ENCODE peak calls at places on chromosomes 12 and 14, in six cellular contexts. H, K, E, Y, I and S are unnamed samples.

GRCh38 chr14:105325303-105325702 is 10.8 kb downstream of the PACS2 start:
- DNase-seq in H (no peak), K (no peak), E (no peak), Y (no peak), I (no peak), S (no peak)

GRCh38 chr12:16454481-16454880 is 107.0 kb downstream of the MGST1 start:
- DNase-seq in H (no peak), K (no peak), E (peak), Y (no peak), I (no peak), S (no peak)

GRCh38 chr14:68726093-68726695 is 66.7 kb downstream of the ZFP36L1 start:
- DNase-seq in H (no peak), K (no peak), E (no peak), Y (no peak), I (no peak), S (no peak)

GRCh38 chr12:103569278-103569677 is 17.8 kb upstream of the STAB2 start:
- DNase-seq in H (no peak), K (no peak), E (no peak), Y (no peak), I (no peak), S (no peak)

GRCh38 chr12:122880155-122880605 is 15.7 kb downstream of the VPS37B start:
- DNase-seq in H (no peak), K (no peak), E (no peak), Y (no peak), I (no peak), S (no peak)

GRCh38 chr12:52254180-52254964 is 20.1 kb upstream of the KRT86 start:
- DNase-seq in H (no peak), K (no peak), E (no peak), Y (no peak), I (no peak), S (no peak)

GRCh38 chr14:23299558-23299957 is 3.1 kb downstream of the PPP1R3E start:
- DNase-seq in H (no peak), K (no peak), E (peak), Y (no peak), I (peak), S (no peak)

GRCh38 chr12:9364224-9365176 is 156.3 kb upstream of the PZP start:
- DNase-seq in H (no peak), K (no peak), E (peak), Y (no peak), I (no peak), S (no peak)

GRCh38 chr14:92544051-92544730 is 30.6 kb downstream of the RIN3 start:
- DNase-seq in H (no peak), K (no peak), E (no peak), Y (no peak), I (no peak), S (no peak)

GRCh38 chr14:78403278-78403815 is 233.2 kb downstream of the NRXN3 start:
- DNase-seq in H (no peak), K (no peak), E (peak), Y (no peak), I (no peak), S (no peak)

GRCh38 chr12:40149673-40150260 is 43.9 kb upstream of the SLC2A13 start:
- DNase-seq in H (no peak), K (no peak), E (peak), Y (no peak), I (no peak), S (no peak)

GRCh38 chr12:128381537-128381936 is 114.6 kb downstream of the TMEM132C start:
- DNase-seq in H (no peak), K (no peak), E (no peak), Y (no peak), I (no peak), S (no peak)

GRCh38 chr12:98592825-98593322 is 612 bp upstream of the SLC25A3 start:
- DNase-seq in H (no peak), K (no peak), E (no peak), Y (no peak), I (no peak), S (no peak)

GRCh38 chr12:97805086-97805485 is 342.5 kb downstream of the RMST start:
- DNase-seq in H (no peak), K (no peak), E (no peak), Y (no peak), I (no peak), S (no peak)

GRCh38 chr12:126676426-126676825 is 1590.5 kb upstream of the TMEM132C start:
- DNase-seq in H (no peak), K (no peak), E (no peak), Y (no peak), I (no peak), S (no peak)

GRCh38 chr14:103537175-103537990 is 8.4 kb downstream of the TRMT61A start:
- DNase-seq in H (no peak), K (no peak), E (peak), Y (no peak), I (no peak), S (no peak)